ENCODE peak calls at places on chromosome 14, in seven cellular contexts. One of them, this sample, is unnamed.

GRCh38 chr14:58367296-58367695 is 28.4 kb upstream of the TOMM20L start:
- DNase-seq in astrocyte: no peak
- DNase-seq in Peyer's patch: no peak
- DNase-seq in BJ: no peak
- DNase-seq in astrocyte of the cerebellum: no peak
- DNase-seq in cardiac muscle cell: no peak
- DNase-seq in mucosa of descending colon: no peak
- DNase-seq in this sample: no peak

GRCh38 chr14:50002926-50003212 is 110.0 kb downstream of the ARF6 start:
- DNase-seq in astrocyte of the cerebellum: no peak
- DNase-seq in BJ: no peak
- DNase-seq in cardiac muscle cell: no peak
- DNase-seq in astrocyte: no peak
- DNase-seq in Peyer's patch: no peak
- DNase-seq in mucosa of descending colon: no peak
- DNase-seq in this sample: no peak

GRCh38 chr14:23727566-23728335 is 91.6 kb downstream of the DHRS2 start:
- DNase-seq in astrocyte: peak
- DNase-seq in mucosa of descending colon: no peak
- DNase-seq in astrocyte of the cerebellum: peak
- DNase-seq in BJ: no peak
- DNase-seq in Peyer's patch: no peak
- DNase-seq in cardiac muscle cell: peak
- DNase-seq in this sample: peak

GRCh38 chr14:76904740-76905569 is 78.7 kb downstream of the LRRC74A start:
- DNase-seq in BJ: peak
- DNase-seq in astrocyte: peak
- DNase-seq in Peyer's patch: no peak
- DNase-seq in astrocyte of the cerebellum: peak
- DNase-seq in cardiac muscle cell: no peak
- DNase-seq in mucosa of descending colon: peak
- DNase-seq in this sample: peak

GRCh38 chr14:76204436-76205230 is 52.9 kb downstream of the GPATCH2L start:
- DNase-seq in cardiac muscle cell: no peak
- DNase-seq in mucosa of descending colon: no peak
- DNase-seq in Peyer's patch: no peak
- DNase-seq in BJ: no peak
- DNase-seq in astrocyte: no peak
- DNase-seq in astrocyte of the cerebellum: no peak
- DNase-seq in this sample: no peak

GRCh38 chr14:54600685-54601084 is 33.8 kb downstream of the SAMD4A start:
- DNase-seq in BJ: no peak
- DNase-seq in mucosa of descending colon: no peak
- DNase-seq in cardiac muscle cell: no peak
- DNase-seq in astrocyte of the cerebellum: no peak
- DNase-seq in astrocyte: peak
- DNase-seq in Peyer's patch: no peak
- DNase-seq in this sample: no peak

GRCh38 chr14:89607453-89607852 is 190.4 kb upstream of the FOXN3 start:
- DNase-seq in mucosa of descending colon: no peak
- DNase-seq in BJ: no peak
- DNase-seq in Peyer's patch: no peak
- DNase-seq in astrocyte: peak
- DNase-seq in cardiac muscle cell: no peak
- DNase-seq in astrocyte of the cerebellum: no peak
- DNase-seq in this sample: no peak

GRCh38 chr14:77407158-77407557 is 16.2 kb downstream of the NOXRED1 start:
- DNase-seq in astrocyte: no peak
- DNase-seq in cardiac muscle cell: no peak
- DNase-seq in BJ: no peak
- DNase-seq in mucosa of descending colon: no peak
- DNase-seq in Peyer's patch: no peak
- DNase-seq in astrocyte of the cerebellum: no peak
- DNase-seq in this sample: peak

GRCh38 chr14:102344485-102344884 is 18.2 kb downstream of the CINP start:
- DNase-seq in astrocyte of the cerebellum: no peak
- DNase-seq in mucosa of descending colon: no peak
- DNase-seq in BJ: no peak
- DNase-seq in Peyer's patch: no peak
- DNase-seq in cardiac muscle cell: no peak
- DNase-seq in astrocyte: no peak
- DNase-seq in this sample: no peak

GRCh38 chr14:100851946-100852620 is 26.2 kb downstream of the MEG3 start:
- DNase-seq in mucosa of descending colon: peak
- DNase-seq in cardiac muscle cell: no peak
- DNase-seq in astrocyte of the cerebellum: no peak
- DNase-seq in astrocyte: no peak
- DNase-seq in Peyer's patch: peak
- DNase-seq in BJ: no peak
- DNase-seq in this sample: no peak

GRCh38 chr14:24179294-24179960 is 7.5 kb downstream of the REC8 start:
- DNase-seq in BJ: no peak
- DNase-seq in astrocyte of the cerebellum: no peak
- DNase-seq in mucosa of descending colon: no peak
- DNase-seq in cardiac muscle cell: no peak
- DNase-seq in Peyer's patch: peak
- DNase-seq in astrocyte: no peak
- DNase-seq in this sample: peak

GRCh38 chr14:35386673-35387125 is 17.9 kb downstream of the NFKBIA start:
- DNase-seq in BJ: no peak
- DNase-seq in cardiac muscle cell: peak
- DNase-seq in astrocyte of the cerebellum: no peak
- DNase-seq in astrocyte: no peak
- DNase-seq in mucosa of descending colon: no peak
- DNase-seq in Peyer's patch: no peak
- DNase-seq in this sample: no peak

GRCh38 chr14:87847216-87847615 is 145.8 kb downstream of the GALC start:
- DNase-seq in cardiac muscle cell: no peak
- DNase-seq in Peyer's patch: no peak
- DNase-seq in BJ: no peak
- DNase-seq in astrocyte: no peak
- DNase-seq in astrocyte of the cerebellum: no peak
- DNase-seq in mucosa of descending colon: no peak
- DNase-seq in this sample: no peak

GRCh38 chr14:58805057-58805456 is 167.3 kb downstream of the DACT1 start:
- DNase-seq in astrocyte of the cerebellum: no peak
- DNase-seq in mucosa of descending colon: no peak
- DNase-seq in Peyer's patch: no peak
- DNase-seq in cardiac muscle cell: peak
- DNase-seq in BJ: no peak
- DNase-seq in astrocyte: peak
- DNase-seq in this sample: no peak

GRCh38 chr14:71322660-71323250 is 415.5 kb downstream of the PCNX1 start:
- DNase-seq in astrocyte: peak
- DNase-seq in mucosa of descending colon: no peak
- DNase-seq in astrocyte of the cerebellum: peak
- DNase-seq in Peyer's patch: no peak
- DNase-seq in cardiac muscle cell: peak
- DNase-seq in BJ: no peak
- DNase-seq in this sample: peak

GRCh38 chr14:78310263-78310662 is 140.1 kb downstream of the NRXN3 start:
- DNase-seq in astrocyte: no peak
- DNase-seq in BJ: no peak
- DNase-seq in mucosa of descending colon: no peak
- DNase-seq in astrocyte of the cerebellum: no peak
- DNase-seq in Peyer's patch: no peak
- DNase-seq in cardiac muscle cell: no peak
- DNase-seq in this sample: no peak

GRCh38 chr14:52032196-52032865 is 36.5 kb downstream of the NID2 start:
- DNase-seq in astrocyte: peak
- DNase-seq in BJ: no peak
- DNase-seq in mucosa of descending colon: no peak
- DNase-seq in astrocyte of the cerebellum: peak
- DNase-seq in cardiac muscle cell: no peak
- DNase-seq in Peyer's patch: no peak
- DNase-seq in this sample: no peak

GRCh38 chr14:59267046-59267445 is 78.6 kb downstream of the DAAM1 start:
- DNase-seq in astrocyte: peak
- DNase-seq in cardiac muscle cell: no peak
- DNase-seq in BJ: no peak
- DNase-seq in mucosa of descending colon: no peak
- DNase-seq in astrocyte of the cerebellum: no peak
- DNase-seq in Peyer's patch: no peak
- DNase-seq in this sample: no peak

GRCh38 chr14:67461341-67461985 is 27.1 kb downstream of the TMEM229B start:
- DNase-seq in mucosa of descending colon: no peak
- DNase-seq in cardiac muscle cell: no peak
- DNase-seq in astrocyte of the cerebellum: no peak
- DNase-seq in astrocyte: no peak
- DNase-seq in BJ: no peak
- DNase-seq in Peyer's patch: no peak
- DNase-seq in this sample: no peak

GRCh38 chr14:20489093-20489994 is 16.0 kb upstream of the RNASE10 start:
- DNase-seq in BJ: no peak
- DNase-seq in Peyer's patch: no peak
- DNase-seq in mucosa of descending colon: no peak
- DNase-seq in astrocyte of the cerebellum: no peak
- DNase-seq in cardiac muscle cell: no peak
- DNase-seq in astrocyte: no peak
- DNase-seq in this sample: peak
- H3K4me3 ChIP-seq in BJ: no peak
- H3K4me3 ChIP-seq in Peyer's patch: no peak
- H3K4me3 ChIP-seq in mucosa of descending colon: no peak
- H3K4me3 ChIP-seq in astrocyte of the cerebellum: no peak
- H3K4me3 ChIP-seq in cardiac muscle cell: no peak
- H3K4me3 ChIP-seq in astrocyte: no peak
- H3K4me3 ChIP-seq in this sample: peak

GRCh38 chr14:61212546-61212945 is 68.6 kb downstream of the TMEM30B start:
- DNase-seq in astrocyte: no peak
- DNase-seq in Peyer's patch: no peak
- DNase-seq in astrocyte of the cerebellum: no peak
- DNase-seq in mucosa of descending colon: no peak
- DNase-seq in cardiac muscle cell: no peak
- DNase-seq in BJ: no peak
- DNase-seq in this sample: no peak

GRCh38 chr14:61213930-61214329 is 67.2 kb downstream of the TMEM30B start:
- DNase-seq in astrocyte: no peak
- DNase-seq in cardiac muscle cell: no peak
- DNase-seq in mucosa of descending colon: no peak
- DNase-seq in Peyer's patch: no peak
- DNase-seq in BJ: no peak
- DNase-seq in astrocyte of the cerebellum: no peak
- DNase-seq in this sample: no peak

GRCh38 chr14:61215222-61216010 is 65.7 kb downstream of the TMEM30B start:
- DNase-seq in astrocyte of the cerebellum: no peak
- DNase-seq in astrocyte: peak
- DNase-seq in mucosa of descending colon: no peak
- DNase-seq in Peyer's patch: no peak
- DNase-seq in cardiac muscle cell: no peak
- DNase-seq in BJ: no peak
- DNase-seq in this sample: no peak

GRCh38 chr14:61213116-61213720 is 67.9 kb downstream of the TMEM30B start:
- DNase-seq in mucosa of descending colon: no peak
- DNase-seq in cardiac muscle cell: no peak
- DNase-seq in astrocyte: no peak
- DNase-seq in Peyer's patch: no peak
- DNase-seq in astrocyte of the cerebellum: no peak
- DNase-seq in BJ: peak
- DNase-seq in this sample: no peak

DNA sequence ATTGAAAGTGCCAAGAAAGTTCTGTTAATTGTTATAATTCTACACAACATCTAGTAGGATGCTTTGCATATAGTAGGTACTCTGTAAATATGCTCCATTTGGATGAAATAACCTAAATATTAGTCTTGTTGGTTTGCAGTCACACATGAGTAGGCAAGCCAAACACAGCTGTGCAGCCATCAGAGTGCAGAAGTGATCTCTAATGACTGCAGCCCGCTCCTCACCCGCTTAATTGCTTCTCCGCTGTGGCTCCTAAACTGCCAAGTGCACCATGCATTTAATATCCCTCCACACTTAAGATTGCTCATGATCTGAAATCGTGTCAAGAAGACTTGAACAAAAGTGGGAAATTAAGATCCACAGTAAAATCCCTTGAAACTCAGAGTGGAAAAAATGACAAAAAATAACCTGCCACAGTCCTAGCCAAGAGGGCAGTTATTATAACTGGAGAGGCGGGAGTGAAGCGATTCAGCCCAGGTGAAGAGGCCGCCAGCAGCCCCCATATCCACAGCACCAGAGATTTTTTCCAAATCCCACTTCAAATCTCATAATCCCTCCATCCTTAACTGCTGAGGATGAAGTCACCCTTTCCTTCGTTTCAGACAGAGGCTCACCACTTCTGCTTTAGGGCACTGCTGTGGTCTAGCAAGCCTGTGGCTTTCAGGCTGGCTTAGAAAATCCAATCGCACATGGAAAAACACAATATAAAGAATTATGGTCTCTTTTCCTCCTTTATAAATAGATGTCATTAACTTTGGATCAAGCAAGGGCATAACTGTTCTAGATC is 69.5 kb downstream of the TMEM30B start:
- DNase-seq in BJ: no peak
- DNase-seq in mucosa of descending colon: no peak
- DNase-seq in Peyer's patch: no peak
- DNase-seq in astrocyte: no peak
- DNase-seq in cardiac muscle cell: no peak
- DNase-seq in astrocyte of the cerebellum: no peak
- DNase-seq in this sample: peak
- H3K4me3 ChIP-seq in BJ: no peak
- H3K4me3 ChIP-seq in mucosa of descending colon: no peak
- H3K4me3 ChIP-seq in Peyer's patch: no peak
- H3K4me3 ChIP-seq in astrocyte: no peak
- H3K4me3 ChIP-seq in cardiac muscle cell: no peak
- H3K4me3 ChIP-seq in astrocyte of the cerebellum: no peak
- H3K4me3 ChIP-seq in this sample: no peak

GRCh38 chr14:36580856-36581831 is 1.3 kb downstream of the NKX2-8 start:
- DNase-seq in BJ: no peak
- DNase-seq in cardiac muscle cell: peak
- DNase-seq in astrocyte of the cerebellum: no peak
- DNase-seq in astrocyte: peak
- DNase-seq in Peyer's patch: no peak
- DNase-seq in mucosa of descending colon: no peak
- DNase-seq in this sample: no peak
- H3K4me3 ChIP-seq in BJ: peak
- H3K4me3 ChIP-seq in cardiac muscle cell: peak
- H3K4me3 ChIP-seq in astrocyte of the cerebellum: peak
- H3K4me3 ChIP-seq in astrocyte: peak
- H3K4me3 ChIP-seq in Peyer's patch: no peak
- H3K4me3 ChIP-seq in mucosa of descending colon: no peak
- H3K4me3 ChIP-seq in this sample: no peak

GRCh38 chr14:104843442-104844305 is 21.4 kb upstream of the CEP170B start:
- DNase-seq in BJ: no peak
- DNase-seq in astrocyte of the cerebellum: no peak
- DNase-seq in mucosa of descending colon: no peak
- DNase-seq in Peyer's patch: no peak
- DNase-seq in astrocyte: no peak
- DNase-seq in cardiac muscle cell: peak
- DNase-seq in this sample: no peak

GRCh38 chr14:104845033-104845666 is 19.9 kb upstream of the CEP170B start:
- DNase-seq in cardiac muscle cell: no peak
- DNase-seq in astrocyte of the cerebellum: no peak
- DNase-seq in astrocyte: no peak
- DNase-seq in BJ: no peak
- DNase-seq in mucosa of descending colon: no peak
- DNase-seq in Peyer's patch: no peak
- DNase-seq in this sample: no peak

GRCh38 chr14:104844306-104845032 is 20.6 kb upstream of the CEP170B start:
- DNase-seq in Peyer's patch: no peak
- DNase-seq in astrocyte of the cerebellum: no peak
- DNase-seq in astrocyte: no peak
- DNase-seq in mucosa of descending colon: no peak
- DNase-seq in cardiac muscle cell: no peak
- DNase-seq in BJ: no peak
- DNase-seq in this sample: no peak

GRCh38 chr14:104841730-104842129 is 23.3 kb upstream of the CEP170B start:
- DNase-seq in cardiac muscle cell: no peak
- DNase-seq in astrocyte: no peak
- DNase-seq in astrocyte of the cerebellum: no peak
- DNase-seq in BJ: no peak
- DNase-seq in Peyer's patch: no peak
- DNase-seq in mucosa of descending colon: no peak
- DNase-seq in this sample: no peak

GRCh38 chr14:104843006-104843405 is 22.1 kb upstream of the CEP170B start:
- DNase-seq in astrocyte of the cerebellum: no peak
- DNase-seq in cardiac muscle cell: no peak
- DNase-seq in Peyer's patch: no peak
- DNase-seq in BJ: no peak
- DNase-seq in mucosa of descending colon: no peak
- DNase-seq in astrocyte: no peak
- DNase-seq in this sample: no peak
- H3K4me3 ChIP-seq in astrocyte of the cerebellum: no peak
- H3K4me3 ChIP-seq in cardiac muscle cell: no peak
- H3K4me3 ChIP-seq in Peyer's patch: no peak
- H3K4me3 ChIP-seq in BJ: no peak
- H3K4me3 ChIP-seq in mucosa of descending colon: no peak
- H3K4me3 ChIP-seq in astrocyte: no peak
- H3K4me3 ChIP-seq in this sample: no peak